ENCODE peak calls at places on chromosome 15, in ten cellular contexts. I is gastrocnemius medialis, Q is esophagus squamous epithelium, N is transverse colon, V is GM12878, T is IMR-90, G is uterus, M is adrenal gland, D is endothelial cell of umbilical vein, B is testis. U is an unnamed sample.
A peak's percentile ranks its signal among the peaks of the same experiment; 100 is the strongest.

GRCh38 chr15:91627473-91628309 is 225.8 kb upstream of the SLCO3A1 start:
- DNase-seq in N (peak; percentile 11), B (peak; percentile 18), Q (no peak), I (peak; percentile 39), D (no peak), V (no peak), G (no peak), T (peak; percentile 10), M (peak; percentile 80), U (peak; percentile 32)

GRCh38 chr15:50241684-50242450 is 23.7 kb downstream of the HDC start:
- DNase-seq in T (peak; percentile 70), G (no peak), M (no peak), B (no peak), V (no peak), I (no peak), Q (no peak), N (no peak), D (no peak), U (no peak)

GRCh38 chr15:98866503-98866902 is 141.1 kb downstream of the PGPEP1L start:
- DNase-seq in G (peak; percentile 58), T (peak; percentile 88), B (peak; percentile 52), Q (no peak), V (no peak), M (peak; percentile 78), D (peak; percentile 86), I (no peak), N (no peak), U (no peak)

GRCh38 chr15:88655780-88656488 is 17.1 kb downstream of the ISG20 start:
- DNase-seq in D (no peak), N (no peak), B (peak; percentile 2), M (no peak), G (no peak), T (no peak), Q (no peak), V (no peak), I (no peak), U (no peak)

GRCh38 chr15:29089731-29090616 is 179.6 kb downstream of the NSMCE3 start:
- DNase-seq in M (no peak), V (no peak), D (no peak), Q (no peak), G (no peak), B (no peak), N (no peak), T (peak; percentile 45), I (no peak), U (no peak)

GRCh38 chr15:76155742-76156141 is 96.0 kb downstream of the TMEM266 start:
- DNase-seq in Q (no peak), M (no peak), T (peak; percentile 17), N (no peak), G (no peak), B (no peak), D (no peak), V (no peak), I (no peak), U (no peak)

GRCh38 chr15:39426552-39427532 is 154.0 kb upstream of the THBS1 start:
- DNase-seq in B (peak; percentile 45), I (peak; percentile 41), G (no peak), D (no peak), M (peak; percentile 82), Q (no peak), V (peak; percentile 69), N (peak; percentile 38), T (peak; percentile 84), U (peak; percentile 73)

GRCh38 chr15:98760112-98760826 is 111.9 kb downstream of the IGF1R start:
- DNase-seq in N (no peak), B (no peak), G (no peak), V (no peak), D (no peak), T (no peak), Q (no peak), I (no peak), M (no peak), U (peak; percentile 43)

GRCh38 chr15:43052860-43053259 is 53.0 kb downstream of the UBR1 start:
- DNase-seq in D (no peak), I (no peak), B (no peak), G (no peak), T (no peak), M (no peak), Q (no peak), N (no peak), V (no peak), U (no peak)

GRCh38 chr15:85750319-85750806 is 44.4 kb downstream of the KLHL25 start:
- DNase-seq in M (peak; percentile 68), V (no peak), I (peak; percentile 72), D (no peak), N (peak; percentile 33), G (peak; percentile 82), Q (no peak), B (peak; percentile 92), T (peak; percentile 8), U (peak; percentile 56)

GRCh38 chr15:20280933-20281463 is 260.6 kb downstream of the GOLGA6L6 start:
- DNase-seq in B (no peak), D (no peak), I (no peak), M (no peak), N (no peak), T (no peak), Q (no peak), V (no peak), G (no peak), U (peak; percentile 88)

GRCh38 chr15:31145271-31145911 is 43.9 kb upstream of the TRPM1 start:
- DNase-seq in I (no peak), B (no peak), V (no peak), M (no peak), G (no peak), Q (no peak), T (peak; percentile 17), N (no peak), D (no peak), U (no peak)

GRCh38 chr15:49232407-49232806 is 62.4 kb downstream of the GALK2 start:
- DNase-seq in D (no peak), T (no peak), N (no peak), Q (no peak), B (no peak), M (no peak), V (no peak), I (no peak), G (no peak), U (no peak)

GRCh38 chr15:93033434-93034045 is 55.5 kb downstream of the RGMA start:
- DNase-seq in I (peak; percentile 10), Q (no peak), D (no peak), G (peak; percentile 13), M (no peak), T (no peak), N (no peak), V (no peak), B (peak; percentile 11), U (peak; percentile 27)

GRCh38 chr15:41332788-41333527 is at the start of gene NUSAP1:
- DNase-seq in G (no peak), M (no peak), B (no peak), N (no peak), I (no peak), V (no peak), T (no peak), Q (no peak), D (no peak), U (no peak)

GRCh38 chr15:40289140-40289775 is 6.4 kb upstream of the ANKRD63 start:
- DNase-seq in T (no peak), B (no peak), M (no peak), I (peak; percentile 63), D (no peak), G (no peak), V (no peak), Q (no peak), N (peak; percentile 71), U (no peak)

GRCh38 chr15:60713096-60714084 is 234.4 kb upstream of the ICE2 start:
- DNase-seq in I (no peak), N (no peak), G (peak; percentile 32), Q (no peak), T (peak; percentile 81), D (peak; percentile 47), V (no peak), B (no peak), M (no peak), U (no peak)
- H3K4me3 ChIP-seq in I (no peak overlapping the region), N (no peak overlapping the region), G (no peak overlapping the region), Q (no peak overlapping the region), T (no peak overlapping the region), D (no peak overlapping the region), V (no peak overlapping the region), B (no peak overlapping the region), M (no peak overlapping the region), U (no peak overlapping the region)

DNA sequence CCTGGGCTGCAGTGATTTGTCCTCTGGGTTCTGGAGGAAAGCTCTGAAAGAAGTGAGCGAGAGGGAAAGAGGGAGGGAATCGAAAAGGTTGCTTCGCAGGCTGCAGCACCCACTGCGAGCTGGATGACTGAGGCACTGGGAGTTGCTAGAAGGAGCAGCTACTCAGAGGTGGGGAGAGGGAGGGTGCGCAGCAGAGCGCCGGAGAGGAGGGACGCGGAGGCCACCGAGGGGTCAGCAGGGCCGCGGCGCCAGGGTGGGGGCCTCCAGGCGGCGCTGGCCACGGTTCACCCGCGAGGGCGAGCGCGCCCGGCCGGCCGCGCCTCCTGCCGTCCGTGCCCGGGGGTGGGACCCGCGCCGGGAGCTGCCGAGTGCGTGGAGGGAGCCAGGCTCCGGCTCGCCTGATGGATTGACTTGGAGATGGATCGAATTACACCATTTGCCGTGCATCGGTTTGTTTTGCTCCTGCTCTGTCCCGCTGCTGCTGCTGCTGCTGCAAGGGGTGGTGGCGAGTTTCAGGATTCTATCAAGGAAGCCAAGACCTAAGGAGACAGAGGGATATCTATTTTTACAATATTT is at the start of gene SEMA6D:
- DNase-seq in B (peak; percentile 75), N (peak; percentile 72), Q (no peak), M (peak; percentile 78), T (peak; percentile 85), V (no peak), G (peak; percentile 22), I (peak; percentile 80), D (peak; percentile 87), U (peak; percentile 92)
- TF ChIP-seq POLR2A in B (no peak), N (no peak), Q (no peak), M (no peak), T (no peak), V (no peak), G (no peak), I (peak; percentile 29), D (peak; percentile 19), U (no peak)

DNA sequence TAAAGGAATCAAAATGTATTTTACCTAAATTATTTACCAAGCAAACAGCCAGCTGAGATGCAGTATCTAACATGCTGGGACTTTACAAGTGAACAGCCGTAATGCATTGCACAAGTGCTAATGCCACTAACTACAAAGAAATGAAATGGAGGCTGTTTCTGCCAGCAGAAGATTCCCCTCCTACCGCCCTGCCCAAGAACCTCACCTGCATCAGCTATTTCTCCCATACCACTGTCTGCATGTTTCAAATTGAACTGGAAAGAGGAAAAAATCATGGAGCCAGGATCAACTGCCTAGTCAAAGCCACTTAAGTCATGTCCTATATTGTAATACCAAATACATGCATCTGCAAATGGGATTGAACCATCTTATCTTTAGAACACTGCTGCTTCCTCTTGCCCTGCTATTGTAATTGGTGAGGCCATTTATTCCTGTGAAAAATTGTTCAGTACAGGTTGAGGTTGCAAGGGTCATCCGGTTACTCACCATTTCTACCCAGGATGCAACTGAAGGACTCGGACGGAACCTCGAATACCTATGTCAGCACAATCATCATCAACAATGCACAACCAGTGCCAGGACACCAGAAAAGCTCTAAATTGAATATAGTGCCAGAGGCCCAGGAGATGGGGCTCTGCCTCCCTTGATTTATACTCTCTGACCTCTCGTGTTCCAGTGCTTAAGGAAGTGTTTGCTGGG is 27.5 kb downstream of the ANXA2 start:
- DNase-seq in D (peak; percentile 100), N (no peak), G (peak; percentile 57), M (peak; percentile 77), V (no peak), B (no peak), I (no peak), Q (no peak), T (no peak), U (no peak)
- H3K4me1 ChIP-seq in D (peaks cover 64% of the 10 kb centered on the region), N (peaks cover 35% of the 10 kb centered on the region), G (no peaks in the 10 kb centered on the region), M (peaks cover 38% of the 10 kb centered on the region), V (no peaks in the 10 kb centered on the region), B (peaks cover 23% of the 10 kb centered on the region), I (peaks cover 63% of the 10 kb centered on the region), Q (peaks cover 72% of the 10 kb centered on the region), T (peaks cover 29% of the 10 kb centered on the region), U (peaks cover 56% of the 10 kb centered on the region)

GRCh38 chr15:34342737-34343575 is at the start of the genes NOP10 and NUTM1:
- DNase-seq in D (peak; percentile 94), M (peak; percentile 96), N (peak; percentile 93), I (peak; percentile 89), G (peak; percentile 90), B (peak; percentile 95), V (peak; percentile 86), Q (peak; percentile 59), T (peak; percentile 93), U (peak; percentile 79)
- H3K4me3 ChIP-seq in D (peak within 1 kb of the TSS; percentile 66), M (peak within 1 kb of the TSS; percentile 65), N (peak within 1 kb of the TSS; percentile 98), I (peak within 1 kb of the TSS; percentile 86), G (peak within 1 kb of the TSS; percentile 55), B (peak within 1 kb of the TSS; percentile 88), V (peak within 1 kb of the TSS; percentile 85), Q (peak within 1 kb of the TSS; percentile 71), T (peak within 1 kb of the TSS; percentile 90), U (peak within 1 kb of the TSS; percentile 83)